ENCODE peak calls at places on chromosomes 13 and 19, in six cellular contexts. M, P, C, Z, W and Y are unnamed samples.

GRCh38 chr19:43699506-43700367 is 16.1 kb upstream of the IRGC start:
- DNase-seq in P (peak), M (no peak), W (no peak), Z (no peak), C (no peak), Y (no peak)

GRCh38 chr13:78254113-78254512 is 335.5 kb upstream of the EDNRB start:
- DNase-seq in W (no peak), P (no peak), Z (no peak), M (no peak), C (no peak), Y (no peak)

GRCh38 chr19:33293255-33294057 is 8.9 kb downstream of the CEBPA start:
- DNase-seq in W (no peak), P (no peak), Z (peak), M (no peak), C (no peak), Y (no peak)

GRCh38 chr13:113901642-113902041 is 37.8 kb upstream of the GAS6 start:
- DNase-seq in Z (no peak), P (no peak), C (no peak), M (no peak), W (no peak), Y (no peak)

GRCh38 chr19:10551698-10552301 is 8.1 kb downstream of the ATG4D start:
- DNase-seq in Z (no peak), P (no peak), W (no peak), C (no peak), M (no peak), Y (no peak)

GRCh38 chr13:50684366-50684765 is 159.1 kb downstream of the DLEU7 start:
- DNase-seq in W (no peak), M (no peak), P (no peak), C (no peak), Z (no peak), Y (no peak)

GRCh38 chr13:110126391-110126961 is 180.5 kb downstream of the COL4A1 start:
- DNase-seq in Z (no peak), C (no peak), P (no peak), W (no peak), M (no peak), Y (no peak)

GRCh38 chr19:14432817-14433453 is at the start of gene PKN1:
- DNase-seq in W (peak), M (peak), P (peak), C (no peak), Z (no peak), Y (peak)

GRCh38 chr13:50934735-50935419 is 25.3 kb downstream of the RNASEH2B start:
- DNase-seq in C (no peak), Z (no peak), P (no peak), W (no peak), M (no peak), Y (no peak)

GRCh38 chr19:51501594-51502263 is at the start of gene SIGLEC12:
- DNase-seq in M (no peak), P (no peak), W (no peak), Z (no peak), C (no peak), Y (no peak)

GRCh38 chr13:30224732-30225131 is 82.6 kb downstream of the KATNAL1 start:
- DNase-seq in C (no peak), M (no peak), P (no peak), W (no peak), Z (no peak), Y (no peak)

GRCh38 chr13:20831933-20832332 is 58.2 kb upstream of the EEF1AKMT1 start:
- DNase-seq in C (no peak), M (no peak), P (no peak), W (no peak), Z (no peak), Y (no peak)

GRCh38 chr13:48304132-48304876 is 753 bp downstream of the RB1 start:
- DNase-seq in M (no peak), Z (peak), P (no peak), W (peak), C (peak), Y (peak)

GRCh38 chr13:114298866-114299265 is 15.4 kb upstream of the CHAMP1 start:
- DNase-seq in P (no peak), M (no peak), Z (no peak), C (no peak), W (no peak), Y (no peak)

GRCh38 chr19:6216996-6217751 is 62.6 kb downstream of the MLLT1 start:
- DNase-seq in P (no peak), M (peak), Z (no peak), C (no peak), W (no peak), Y (peak)

GRCh38 chr13:23321534-23322241 is 111.8 kb downstream of the SACS start:
- DNase-seq in W (peak), C (peak), P (no peak), M (no peak), Z (peak), Y (no peak)

GRCh38 chr19:40954573-40954972 is 36.5 kb upstream of the CYP2B6 start:
- DNase-seq in Z (no peak), P (no peak), C (no peak), M (no peak), W (no peak), Y (no peak)

GRCh38 chr13:114149774-114150740 is 17.6 kb upstream of the RASA3 start:
- DNase-seq in M (no peak), W (no peak), C (no peak), Z (no peak), P (no peak), Y (no peak)

GRCh38 chr19:3768015-3768747 is 3.8 kb downstream of the RAX2 start:
- DNase-seq in Z (no peak), W (no peak), C (no peak), M (no peak), P (no peak), Y (no peak)

GRCh38 chr13:68697551-68697950 is 1410.1 kb upstream of the ATXN8OS start:
- DNase-seq in Z (no peak), W (no peak), M (no peak), C (no peak), P (no peak), Y (no peak)

GRCh38 chr13:76226941-76227340 is 590.8 kb downstream of the LMO7 start:
- DNase-seq in P (no peak), Z (no peak), C (no peak), M (no peak), W (no peak), Y (no peak)

GRCh38 chr13:102688306-102688973 is 6.4 kb downstream of the METTL21C start:
- DNase-seq in W (no peak), C (no peak), P (no peak), M (no peak), Z (no peak), Y (no peak)

GRCh38 chr19:39390460-39390758 is 497 bp downstream of the PAF1 start:
- DNase-seq in M (no peak), C (no peak), Z (no peak), P (no peak), W (no peak), Y (no peak)

GRCh38 chr19:45137179-45137761 is 23.5 kb downstream of the NKPD1 start:
- DNase-seq in Z (no peak), M (no peak), W (peak), P (no peak), C (peak), Y (peak)

GRCh38 chr19:14476663-14477401 is 1.7 kb upstream of the PTGER1 start:
- DNase-seq in P (peak), C (no peak), M (peak), Z (no peak), W (no peak), Y (no peak)

GRCh38 chr13:51645154-51645650 is 60.9 kb downstream of the WDFY2 start:
- DNase-seq in W (no peak), C (no peak), Z (no peak), P (no peak), M (no peak), Y (no peak)

GRCh38 chr13:40484101-40484800 is 182.2 kb downstream of the FOXO1 start:
- DNase-seq in M (no peak), C (no peak), W (no peak), Z (no peak), P (no peak), Y (no peak)

GRCh38 chr13:19587635-19588300 is 26.4 kb upstream of the TPTE2 start:
- DNase-seq in Z (peak), M (peak), C (no peak), W (no peak), P (no peak), Y (no peak)

GRCh38 chr13:110226051-110226562 is 80.8 kb downstream of the COL4A1 start:
- DNase-seq in P (no peak), C (no peak), M (no peak), W (no peak), Z (no peak), Y (no peak)

GRCh38 chr13:48144413-48145035 is 49.6 kb upstream of the MED4 start:
- DNase-seq in P (no peak), M (no peak), W (no peak), C (no peak), Z (no peak), Y (no peak)

GRCh38 chr13:110455941-110456340 is 105.6 kb downstream of the RAB20 start:
- DNase-seq in P (peak), M (peak), Z (peak), C (no peak), W (peak), Y (peak)

GRCh38 chr13:114022876-114023275 is 49.0 kb upstream of the C13orf46 start:
- DNase-seq in Z (no peak), M (no peak), P (no peak), W (no peak), C (no peak), Y (no peak)

GRCh38 chr13:28981530-28981929 is 161.4 kb downstream of the MTUS2 start:
- DNase-seq in P (no peak), M (no peak), W (no peak), Z (no peak), C (no peak), Y (no peak)

GRCh38 chr19:44846455-44847143 is 502 bp downstream of the NECTIN2 start:
- DNase-seq in P (peak), C (no peak), M (no peak), Z (no peak), W (no peak), Y (no peak)

GRCh38 chr19:14333101-14333871 is 48.0 kb upstream of the ADGRE5 start:
- DNase-seq in P (peak), Z (no peak), C (no peak), M (no peak), W (no peak), Y (no peak)

GRCh38 chr13:99863789-99864626 is 107.6 kb downstream of the ZIC5 start:
- DNase-seq in C (no peak), M (no peak), P (no peak), W (no peak), Z (no peak), Y (no peak)

GRCh38 chr19:51359294-51359693 is 6.9 kb downstream of the ETFB start:
- DNase-seq in P (no peak), C (no peak), W (no peak), Z (no peak), M (no peak), Y (no peak)

GRCh38 chr19:32202244-32202643 is 143.2 kb upstream of the ZNF507 start:
- DNase-seq in C (no peak), Z (no peak), P (peak), M (no peak), W (no peak), Y (no peak)
- TF ChIP-seq POLR2A in C (no peak), Z (no peak), P (no peak), M (no peak), W (no peak), Y (no peak)

GRCh38 chr13:71964491-71965108 is 97.6 kb upstream of the DACH1 start:
- DNase-seq in C (no peak), W (no peak), P (no peak), Z (no peak), M (no peak), Y (no peak)
- TF ChIP-seq TAF1 in C (no peak), W (no peak), P (no peak), Z (no peak), M (no peak), Y (no peak)

GRCh38 chr13:26558074-26558805 is 757 bp downstream of the WASF3 start:
- DNase-seq in Z (no peak), P (peak), M (no peak), C (no peak), W (peak), Y (no peak)
- TF ChIP-seq POLR2AphosphoS5 in Z (no peak), P (no peak), M (no peak), C (no peak), W (no peak), Y (no peak)

GRCh38 chr19:54302252-54302651 is 10.7 kb downstream of the LILRA5 start:
- DNase-seq in Z (no peak), P (no peak), M (no peak), C (no peak), W (no peak), Y (no peak)
- TF ChIP-seq POLR2A in Z (no peak), P (no peak), M (no peak), C (no peak), W (no peak), Y (no peak)

GRCh38 chr19:16293133-16294085 is 31.2 kb upstream of the KLF2 start:
- DNase-seq in P (no peak), W (no peak), M (peak), C (no peak), Z (no peak), Y (no peak)
- TF ChIP-seq TAF1 in P (no peak), W (no peak), M (no peak), C (no peak), Z (no peak), Y (no peak)

GRCh38 chr19:46825731-46826055 is 25.0 kb downstream of the AP2S1 start:
- DNase-seq in Z (no peak), C (no peak), M (no peak), W (no peak), P (no peak), Y (no peak)

GRCh38 chr19:46824887-46825730 is 25.5 kb downstream of the AP2S1 start:
- DNase-seq in C (no peak), M (no peak), W (no peak), P (no peak), Z (no peak), Y (no peak)

GRCh38 chr19:46818812-46819211 is 30.4 kb upstream of the SLC1A5 start:
- DNase-seq in C (no peak), Z (peak), P (peak), M (peak), W (no peak), Y (no peak)

GRCh38 chr19:46823049-46823448 is 27.6 kb downstream of the AP2S1 start:
- DNase-seq in C (no peak), M (no peak), Z (no peak), P (no peak), W (no peak), Y (no peak)

GRCh38 chr19:46821512-46822359 is 28.9 kb downstream of the AP2S1 start:
- DNase-seq in W (no peak), M (no peak), C (no peak), Z (no peak), P (no peak), Y (peak)
- TF ChIP-seq POLR2AphosphoS5 in W (peak), M (no peak), C (peak), Z (peak), P (no peak), Y (no peak)

GRCh38 chr19:7533925-7534480 is 1.5 kb upstream of the PNPLA6 start:
- DNase-seq in Z (peak), P (peak), W (peak), C (peak), M (peak), Y (peak)
- TF ChIP-seq POLR2A in Z (no peak), P (peak), W (no peak), C (no peak), M (no peak), Y (no peak)